ENCODE peak calls at places on chromosomes 2 and 18, in five cellular contexts. One of them, this sample, is unnamed.
A peak's percentile ranks its signal among the peaks of the same experiment; 100 is the strongest.

GRCh38 chr2:42327125-42327524 is 33.9 kb downstream of the COX7A2L start:
- DNase-seq in IMR-90: no peak
- DNase-seq in H1: no peak
- DNase-seq in H9: no peak
- DNase-seq in neuronal stem cell: no peak
- DNase-seq in this sample: peak; percentile 14

GRCh38 chr2:204665244-204665643 is 120.0 kb downstream of the PARD3B start:
- DNase-seq in IMR-90: peak; percentile 60
- DNase-seq in H9: no peak
- DNase-seq in H1: no peak
- DNase-seq in neuronal stem cell: no peak
- DNase-seq in this sample: peak; percentile 22

GRCh38 chr2:41496908-41497307 is 550.9 kb upstream of the PKDCC start:
- DNase-seq in H1: no peak
- DNase-seq in IMR-90: no peak
- DNase-seq in neuronal stem cell: no peak
- DNase-seq in H9: no peak
- DNase-seq in this sample: no peak

GRCh38 chr2:201275991-201276390 is 15.7 kb downstream of the CASP8 start:
- DNase-seq in H9: peak; percentile 71
- DNase-seq in IMR-90: no peak
- DNase-seq in neuronal stem cell: no peak
- DNase-seq in H1: peak; percentile 60
- DNase-seq in this sample: no peak

GRCh38 chr2:27854224-27854623 is 36.0 kb downstream of the RBKS start:
- DNase-seq in neuronal stem cell: no peak
- DNase-seq in H1: no peak
- DNase-seq in H9: no peak
- DNase-seq in IMR-90: no peak
- DNase-seq in this sample: no peak

GRCh38 chr2:131092409-131093065 is 723 bp downstream of the FAM168B start:
- DNase-seq in neuronal stem cell: no peak
- DNase-seq in H9: no peak
- DNase-seq in H1: no peak
- DNase-seq in IMR-90: no peak
- DNase-seq in this sample: peak; percentile 26

GRCh38 chr18:41373612-41374011 is 581.4 kb upstream of the PIK3C3 start:
- DNase-seq in H1: no peak
- DNase-seq in neuronal stem cell: no peak
- DNase-seq in IMR-90: no peak
- DNase-seq in H9: no peak
- DNase-seq in this sample: no peak

GRCh38 chr2:70043252-70043875 is 43.9 kb upstream of the PCBP1 start:
- DNase-seq in neuronal stem cell: no peak
- DNase-seq in H1: no peak
- DNase-seq in H9: no peak
- DNase-seq in IMR-90: no peak
- DNase-seq in this sample: no peak

GRCh38 chr2:223692227-223692947 is 90.2 kb upstream of the SCG2 start:
- DNase-seq in IMR-90: peak; percentile 67
- DNase-seq in neuronal stem cell: peak; percentile 15
- DNase-seq in H9: peak; percentile 46
- DNase-seq in H1: no peak
- DNase-seq in this sample: peak; percentile 64

GRCh38 chr2:63669596-63669995 is 80.8 kb downstream of the MDH1 start:
- DNase-seq in IMR-90: peak; percentile 68
- DNase-seq in H1: no peak
- DNase-seq in H9: no peak
- DNase-seq in neuronal stem cell: no peak
- DNase-seq in this sample: no peak

GRCh38 chr2:26904839-26905238 is 56.9 kb downstream of the DPYSL5 start:
- DNase-seq in H9: no peak
- DNase-seq in neuronal stem cell: no peak
- DNase-seq in H1: no peak
- DNase-seq in IMR-90: no peak
- DNase-seq in this sample: no peak

GRCh38 chr18:12079504-12080237 is 14.0 kb upstream of the ANKRD62 start:
- DNase-seq in H1: no peak
- DNase-seq in IMR-90: peak; percentile 30
- DNase-seq in H9: no peak
- DNase-seq in neuronal stem cell: no peak
- DNase-seq in this sample: no peak

GRCh38 chr2:167492486-167492885 is 604.2 kb downstream of the XIRP2 start:
- DNase-seq in H9: no peak
- DNase-seq in H1: no peak
- DNase-seq in IMR-90: peak; percentile 22
- DNase-seq in neuronal stem cell: no peak
- DNase-seq in this sample: peak; percentile 54

GRCh38 chr2:147374410-147374811 is 470.4 kb upstream of the ACVR2A start:
- DNase-seq in neuronal stem cell: no peak
- DNase-seq in H1: no peak
- DNase-seq in H9: no peak
- DNase-seq in IMR-90: no peak
- DNase-seq in this sample: no peak

GRCh38 chr2:68737717-68738116 is 3.1 kb downstream of the ARHGAP25 start:
- DNase-seq in H1: no peak
- DNase-seq in neuronal stem cell: no peak
- DNase-seq in H9: no peak
- DNase-seq in IMR-90: no peak
- DNase-seq in this sample: peak; percentile 47

GRCh38 chr2:55085113-55085713 is 35.0 kb upstream of the RTN4 start:
- DNase-seq in IMR-90: no peak
- DNase-seq in H1: no peak
- DNase-seq in H9: no peak
- DNase-seq in neuronal stem cell: no peak
- DNase-seq in this sample: no peak

GRCh38 chr2:39114771-39115170 is 6.1 kb downstream of the SOS1 start:
- DNase-seq in IMR-90: peak; percentile 66
- DNase-seq in H9: no peak
- DNase-seq in H1: no peak
- DNase-seq in neuronal stem cell: no peak
- DNase-seq in this sample: peak; percentile 40

GRCh38 chr2:147356157-147356556 is 488.7 kb upstream of the ACVR2A start:
- DNase-seq in neuronal stem cell: no peak
- DNase-seq in H9: no peak
- DNase-seq in H1: no peak
- DNase-seq in IMR-90: no peak
- DNase-seq in this sample: no peak

GRCh38 chr2:29024882-29025430 is 43.9 kb downstream of the TOGARAM2 start:
- DNase-seq in H9: no peak
- DNase-seq in H1: no peak
- DNase-seq in IMR-90: no peak
- DNase-seq in neuronal stem cell: no peak
- DNase-seq in this sample: peak; percentile 16

GRCh38 chr2:16169381-16169960 is 229.1 kb downstream of the MYCN start:
- DNase-seq in H9: no peak
- DNase-seq in IMR-90: no peak
- DNase-seq in neuronal stem cell: no peak
- DNase-seq in H1: peak; percentile 17
- DNase-seq in this sample: no peak

GRCh38 chr18:39389800-39390379 is 1824.3 kb upstream of the CELF4 start:
- DNase-seq in IMR-90: no peak
- DNase-seq in neuronal stem cell: peak; percentile 21
- DNase-seq in H9: peak; percentile 73
- DNase-seq in H1: peak; percentile 48
- DNase-seq in this sample: no peak

GRCh38 chr2:161651547-161651946 is 27.3 kb downstream of the SLC4A10 start:
- DNase-seq in H1: no peak
- DNase-seq in H9: no peak
- DNase-seq in neuronal stem cell: no peak
- DNase-seq in IMR-90: no peak
- DNase-seq in this sample: no peak

GRCh38 chr2:130332271-130333073 is 10.2 kb upstream of the IMP4 start:
- DNase-seq in IMR-90: peak; percentile 81
- DNase-seq in H9: peak; percentile 79
- DNase-seq in H1: peak; percentile 90
- DNase-seq in neuronal stem cell: peak; percentile 64
- DNase-seq in this sample: peak; percentile 89

GRCh38 chr2:208183526-208183925 is 6.3 kb downstream of the C2orf80 start:
- DNase-seq in H1: peak; percentile 60
- DNase-seq in H9: peak; percentile 72
- DNase-seq in neuronal stem cell: no peak
- DNase-seq in IMR-90: no peak
- DNase-seq in this sample: no peak

GRCh38 chr2:143264851-143265250 is 135.6 kb downstream of the ARHGAP15 start:
- DNase-seq in H9: no peak
- DNase-seq in IMR-90: peak; percentile 92
- DNase-seq in neuronal stem cell: no peak
- DNase-seq in H1: no peak
- DNase-seq in this sample: no peak

GRCh38 chr2:161965994-161966393 is 108.0 kb downstream of the DPP4 start:
- DNase-seq in IMR-90: peak; percentile 29
- DNase-seq in H9: no peak
- DNase-seq in H1: no peak
- DNase-seq in neuronal stem cell: no peak
- DNase-seq in this sample: no peak

GRCh38 chr2:85291425-85292023 is 36.3 kb downstream of the TGOLN2 start:
- DNase-seq in H1: no peak
- DNase-seq in neuronal stem cell: no peak
- DNase-seq in IMR-90: no peak
- DNase-seq in H9: no peak
- DNase-seq in this sample: no peak

GRCh38 chr2:238910751-238911351 is 63.0 kb downstream of the TWIST2 start:
- DNase-seq in H9: no peak
- DNase-seq in IMR-90: no peak
- DNase-seq in H1: no peak
- DNase-seq in neuronal stem cell: no peak
- DNase-seq in this sample: no peak

GRCh38 chr2:9547272-9547991 is 8.2 kb downstream of the ADAM17 start:
- DNase-seq in H9: no peak
- DNase-seq in H1: no peak
- DNase-seq in IMR-90: peak; percentile 45
- DNase-seq in neuronal stem cell: no peak
- DNase-seq in this sample: peak; percentile 83

GRCh38 chr2:76307495-76307894 is 596.8 kb upstream of the GCFC2 start:
- DNase-seq in H9: no peak
- DNase-seq in H1: no peak
- DNase-seq in IMR-90: no peak
- DNase-seq in neuronal stem cell: no peak
- DNase-seq in this sample: no peak

GRCh38 chr2:113178891-113179290 is 5.1 kb downstream of the PSD4 start:
- DNase-seq in H9: no peak
- DNase-seq in IMR-90: no peak
- DNase-seq in H1: no peak
- DNase-seq in neuronal stem cell: no peak
- DNase-seq in this sample: no peak
- H2AK5ac ChIP-seq in H9: no peak overlapping the region
- H2AK5ac ChIP-seq in IMR-90: no peak overlapping the region
- H2AK5ac ChIP-seq in H1: no peak overlapping the region
- H2AK5ac ChIP-seq in neuronal stem cell: no peak overlapping the region
- H2AK5ac ChIP-seq in this sample: no peak overlapping the region

GRCh38 chr2:19819097-19820065 is 82.4 kb downstream of the TTC32 start:
- DNase-seq in H1: peak; percentile 26
- DNase-seq in H9: no peak
- DNase-seq in neuronal stem cell: no peak
- DNase-seq in IMR-90: peak; percentile 85
- DNase-seq in this sample: peak; percentile 52
- H4K91ac ChIP-seq in H1: no peak overlapping the region
- H4K91ac ChIP-seq in H9: no peak overlapping the region
- H4K91ac ChIP-seq in neuronal stem cell: no peak overlapping the region
- H4K91ac ChIP-seq in IMR-90: peak overlapping the region; percentile 57
- H4K91ac ChIP-seq in this sample: no peak overlapping the region

DNA sequence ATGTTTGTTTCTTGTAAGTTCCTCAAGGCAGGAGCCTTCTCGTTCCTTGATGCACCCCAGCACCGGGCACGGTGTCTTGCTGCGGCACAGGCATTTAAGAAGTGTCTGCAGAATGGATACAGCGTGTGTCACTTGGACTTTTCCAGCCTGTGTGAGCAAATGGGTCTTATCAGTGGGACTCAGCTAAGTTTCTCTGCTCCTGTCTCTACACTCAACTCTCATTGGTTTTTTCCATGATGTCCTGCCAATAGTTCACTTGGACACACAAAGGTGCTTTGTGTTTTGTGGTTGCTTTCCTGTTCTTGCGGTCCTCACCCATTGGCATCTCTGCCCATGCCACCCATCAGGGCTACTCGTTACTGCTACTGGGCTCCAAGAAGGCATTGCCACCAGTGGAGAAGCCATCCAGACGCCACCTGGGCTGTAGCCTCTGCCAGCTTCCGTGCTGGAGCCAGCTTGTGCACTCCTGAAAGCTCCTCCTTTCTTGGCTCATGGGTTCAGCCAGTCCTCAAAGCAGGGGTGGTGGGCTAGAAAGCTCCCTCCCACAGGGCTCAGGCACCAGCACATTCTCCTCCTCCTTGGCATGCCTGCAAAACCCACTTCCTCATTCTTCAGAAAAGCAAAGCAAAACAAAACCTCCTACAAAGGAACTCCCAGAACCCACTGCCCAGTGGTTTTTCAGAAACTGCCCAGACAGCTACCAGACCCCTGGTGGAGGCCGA is 41.4 kb downstream of the IL1R2 start:
- DNase-seq in IMR-90: peak; percentile 79
- DNase-seq in neuronal stem cell: no peak
- DNase-seq in H9: no peak
- DNase-seq in H1: no peak
- DNase-seq in this sample: peak; percentile 87
- H3K4me1 ChIP-seq in IMR-90: peaks cover 14% of the 10 kb centered on the region
- H3K4me1 ChIP-seq in neuronal stem cell: no peaks in the 10 kb centered on the region
- H3K4me1 ChIP-seq in H9: peaks cover 3% of the 10 kb centered on the region
- H3K4me1 ChIP-seq in H1: peaks cover 3% of the 10 kb centered on the region
- H3K4me1 ChIP-seq in this sample: peaks cover 12% of the 10 kb centered on the region

GRCh38 chr18:79457652-79458051 is 61.9 kb downstream of the NFATC1 start:
- DNase-seq in H1: no peak
- DNase-seq in IMR-90: no peak
- DNase-seq in H9: no peak
- DNase-seq in neuronal stem cell: no peak
- DNase-seq in this sample: no peak

GRCh38 chr18:79459946-79460345 is 64.2 kb downstream of the NFATC1 start:
- DNase-seq in IMR-90: no peak
- DNase-seq in H1: no peak
- DNase-seq in neuronal stem cell: no peak
- DNase-seq in H9: no peak
- DNase-seq in this sample: peak; percentile 34

GRCh38 chr18:79458131-79458838 is 62.6 kb downstream of the NFATC1 start:
- DNase-seq in neuronal stem cell: peak; percentile 42
- DNase-seq in H1: no peak
- DNase-seq in IMR-90: peak; percentile 84
- DNase-seq in H9: no peak
- DNase-seq in this sample: peak; percentile 91

GRCh38 chr18:79460445-79461300 is 64.9 kb downstream of the NFATC1 start:
- DNase-seq in H9: no peak
- DNase-seq in H1: no peak
- DNase-seq in neuronal stem cell: no peak
- DNase-seq in IMR-90: peak; percentile 4
- DNase-seq in this sample: no peak

GRCh38 chr18:79458917-79459803 is 63.4 kb downstream of the NFATC1 start:
- DNase-seq in H1: no peak
- DNase-seq in IMR-90: no peak
- DNase-seq in neuronal stem cell: no peak
- DNase-seq in H9: no peak
- DNase-seq in this sample: no peak
- H2AK5ac ChIP-seq in H1: no peak overlapping the region
- H2AK5ac ChIP-seq in IMR-90: no peak overlapping the region
- H2AK5ac ChIP-seq in neuronal stem cell: peak overlapping the region; percentile 54
- H2AK5ac ChIP-seq in H9: no peak overlapping the region
- H2AK5ac ChIP-seq in this sample: no peak overlapping the region

GRCh38 chr2:191572319-191572718 is 105.6 kb upstream of the NABP1 start:
- DNase-seq in neuronal stem cell: no peak
- DNase-seq in H1: no peak
- DNase-seq in H9: no peak
- DNase-seq in IMR-90: no peak
- DNase-seq in this sample: no peak
- H4K91ac ChIP-seq in neuronal stem cell: no peak overlapping the region
- H4K91ac ChIP-seq in H1: no peak overlapping the region
- H4K91ac ChIP-seq in H9: no peak overlapping the region
- H4K91ac ChIP-seq in IMR-90: peak overlapping the region; percentile 81
- H4K91ac ChIP-seq in this sample: no peak overlapping the region

GRCh38 chr2:24262571-24262970 is 87.7 kb downstream of the FAM228A start:
- DNase-seq in IMR-90: peak; percentile 18
- DNase-seq in H1: no peak
- DNase-seq in neuronal stem cell: no peak
- DNase-seq in H9: no peak
- DNase-seq in this sample: peak; percentile 19
- H3K4me1 ChIP-seq in IMR-90: peaks cover 3% of the 10 kb centered on the region
- H3K4me1 ChIP-seq in H1: no peaks in the 10 kb centered on the region
- H3K4me1 ChIP-seq in neuronal stem cell: no peaks in the 10 kb centered on the region
- H3K4me1 ChIP-seq in H9: no peaks in the 10 kb centered on the region
- H3K4me1 ChIP-seq in this sample: no peaks in the 10 kb centered on the region

This sample was measured in mesenchymal stem cell.